ENCODE peak calls at places on chromosomes 13 and 19, in nine cellular contexts. One of them, this sample, is unnamed.

GRCh38 chr13:36344173-36344572 is 2.0 kb downstream of the SPART start:
- DNase-seq in AG09309: peak; percentile 23
- DNase-seq in uterus: peak; percentile 62
- DNase-seq in endothelial cell of umbilical vein: no peak
- DNase-seq in Panc1: no peak
- DNase-seq in tibial artery: no peak
- DNase-seq in astrocyte of the cerebellum: no peak
- DNase-seq in Peyer's patch: no peak
- DNase-seq in keratinocyte: no peak
- DNase-seq in this sample: peak; percentile 52

GRCh38 chr19:29529646-29530548 is 4.1 kb downstream of the VSTM2B start:
- DNase-seq in AG09309: no peak
- DNase-seq in uterus: no peak
- DNase-seq in endothelial cell of umbilical vein: no peak
- DNase-seq in Panc1: no peak
- DNase-seq in tibial artery: no peak
- DNase-seq in astrocyte of the cerebellum: no peak
- DNase-seq in Peyer's patch: peak; percentile 21
- DNase-seq in keratinocyte: no peak
- DNase-seq in this sample: no peak

GRCh38 chr19:40147693-40148347 is 43.4 kb upstream of the MAP3K10 start:
- DNase-seq in AG09309: peak; percentile 46
- DNase-seq in uterus: no peak
- DNase-seq in endothelial cell of umbilical vein: peak; percentile 45
- DNase-seq in Panc1: peak; percentile 100
- DNase-seq in tibial artery: no peak
- DNase-seq in astrocyte of the cerebellum: peak; percentile 8
- DNase-seq in Peyer's patch: no peak
- DNase-seq in keratinocyte: no peak
- DNase-seq in this sample: peak; percentile 22

GRCh38 chr19:47253467-47253881 is 2.9 kb upstream of the CCDC9 start:
- DNase-seq in AG09309: no peak
- DNase-seq in uterus: no peak
- DNase-seq in endothelial cell of umbilical vein: no peak
- DNase-seq in Panc1: no peak
- DNase-seq in tibial artery: no peak
- DNase-seq in astrocyte of the cerebellum: peak; percentile 83
- DNase-seq in Peyer's patch: no peak
- DNase-seq in keratinocyte: no peak
- DNase-seq in this sample: no peak

GRCh38 chr13:102847272-102848234 is 1.7 kb downstream of the ERCC5 start:
- DNase-seq in AG09309: no peak
- DNase-seq in uterus: no peak
- DNase-seq in endothelial cell of umbilical vein: peak; percentile 62
- DNase-seq in Panc1: no peak
- DNase-seq in tibial artery: no peak
- DNase-seq in astrocyte of the cerebellum: no peak
- DNase-seq in Peyer's patch: no peak
- DNase-seq in keratinocyte: no peak
- DNase-seq in this sample: no peak

GRCh38 chr13:47594833-47595232 is 406.2 kb downstream of the SUCLA2 start:
- DNase-seq in AG09309: no peak
- DNase-seq in uterus: no peak
- DNase-seq in endothelial cell of umbilical vein: no peak
- DNase-seq in Panc1: no peak
- DNase-seq in tibial artery: no peak
- DNase-seq in astrocyte of the cerebellum: no peak
- DNase-seq in Peyer's patch: no peak
- DNase-seq in keratinocyte: no peak
- DNase-seq in this sample: no peak

GRCh38 chr19:15562861-15563260 is 52.2 kb upstream of the CYP4F8 start:
- DNase-seq in AG09309: peak; percentile 8
- DNase-seq in uterus: no peak
- DNase-seq in endothelial cell of umbilical vein: no peak
- DNase-seq in Panc1: no peak
- DNase-seq in tibial artery: no peak
- DNase-seq in astrocyte of the cerebellum: no peak
- DNase-seq in Peyer's patch: no peak
- DNase-seq in keratinocyte: no peak
- DNase-seq in this sample: peak; percentile 29

GRCh38 chr13:40230833-40231266 is 435.6 kb downstream of the FOXO1 start:
- DNase-seq in AG09309: no peak
- DNase-seq in uterus: peak; percentile 56
- DNase-seq in endothelial cell of umbilical vein: peak; percentile 74
- DNase-seq in Panc1: no peak
- DNase-seq in tibial artery: no peak
- DNase-seq in astrocyte of the cerebellum: no peak
- DNase-seq in Peyer's patch: no peak
- DNase-seq in keratinocyte: no peak
- DNase-seq in this sample: no peak

GRCh38 chr13:28751210-28751935 is 32.6 kb upstream of the SLC46A3 start:
- DNase-seq in AG09309: no peak
- DNase-seq in uterus: no peak
- DNase-seq in endothelial cell of umbilical vein: no peak
- DNase-seq in Panc1: no peak
- DNase-seq in tibial artery: no peak
- DNase-seq in astrocyte of the cerebellum: no peak
- DNase-seq in Peyer's patch: no peak
- DNase-seq in keratinocyte: no peak
- DNase-seq in this sample: no peak

GRCh38 chr13:50365683-50366391 is 350.6 kb downstream of the KCNRG start:
- DNase-seq in AG09309: no peak
- DNase-seq in uterus: no peak
- DNase-seq in endothelial cell of umbilical vein: peak; percentile 79
- DNase-seq in Panc1: no peak
- DNase-seq in tibial artery: no peak
- DNase-seq in astrocyte of the cerebellum: no peak
- DNase-seq in Peyer's patch: peak; percentile 57
- DNase-seq in keratinocyte: no peak
- DNase-seq in this sample: no peak

GRCh38 chr13:76861859-76862258 is 24.3 kb downstream of the KCTD12 start:
- DNase-seq in AG09309: no peak
- DNase-seq in uterus: no peak
- DNase-seq in endothelial cell of umbilical vein: peak; percentile 14
- DNase-seq in Panc1: no peak
- DNase-seq in tibial artery: no peak
- DNase-seq in astrocyte of the cerebellum: no peak
- DNase-seq in Peyer's patch: no peak
- DNase-seq in keratinocyte: no peak
- DNase-seq in this sample: no peak

GRCh38 chr19:30153326-30154210 is 211.5 kb downstream of the URI1 start:
- DNase-seq in AG09309: no peak
- DNase-seq in uterus: no peak
- DNase-seq in endothelial cell of umbilical vein: no peak
- DNase-seq in Panc1: no peak
- DNase-seq in tibial artery: no peak
- DNase-seq in astrocyte of the cerebellum: no peak
- DNase-seq in Peyer's patch: no peak
- DNase-seq in keratinocyte: no peak
- DNase-seq in this sample: no peak

GRCh38 chr19:46753420-46754155 is 7.3 kb upstream of the STRN4 start:
- DNase-seq in AG09309: no peak
- DNase-seq in uterus: peak; percentile 67
- DNase-seq in endothelial cell of umbilical vein: peak; percentile 41
- DNase-seq in Panc1: no peak
- DNase-seq in tibial artery: peak; percentile 46
- DNase-seq in astrocyte of the cerebellum: no peak
- DNase-seq in Peyer's patch: peak; percentile 82
- DNase-seq in keratinocyte: no peak
- DNase-seq in this sample: no peak

GRCh38 chr13:76856141-76856571 is 30.0 kb downstream of the KCTD12 start:
- DNase-seq in AG09309: peak; percentile 49
- DNase-seq in uterus: no peak
- DNase-seq in endothelial cell of umbilical vein: no peak
- DNase-seq in Panc1: no peak
- DNase-seq in tibial artery: no peak
- DNase-seq in astrocyte of the cerebellum: peak; percentile 38
- DNase-seq in Peyer's patch: no peak
- DNase-seq in keratinocyte: peak; percentile 90
- DNase-seq in this sample: peak; percentile 28

GRCh38 chr13:105908581-105908980 is 626.9 kb downstream of the EFNB2 start:
- DNase-seq in AG09309: no peak
- DNase-seq in uterus: no peak
- DNase-seq in endothelial cell of umbilical vein: no peak
- DNase-seq in Panc1: no peak
- DNase-seq in tibial artery: no peak
- DNase-seq in astrocyte of the cerebellum: no peak
- DNase-seq in Peyer's patch: no peak
- DNase-seq in keratinocyte: no peak
- DNase-seq in this sample: no peak

DNA sequence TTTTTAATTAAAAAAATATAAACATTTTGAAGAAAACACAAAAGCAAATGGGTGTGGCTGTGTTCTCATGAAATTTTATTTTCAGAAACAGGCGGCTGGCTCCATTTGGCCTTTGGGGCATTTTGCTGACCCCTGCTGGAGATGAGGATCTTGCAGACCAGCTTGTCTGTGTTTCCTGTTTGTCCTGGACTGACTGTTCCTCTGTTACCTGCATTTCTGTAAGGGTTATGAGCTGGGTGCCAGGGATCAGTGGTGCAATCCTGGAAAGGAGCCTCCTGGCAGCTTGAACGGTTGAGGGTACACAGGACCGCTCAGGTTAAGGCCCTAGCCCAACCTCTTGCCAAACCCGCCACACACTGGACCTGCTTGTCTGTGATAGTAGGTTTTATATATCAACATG is 49.9 kb downstream of the ZNF787 start:
- DNase-seq in AG09309: no peak
- DNase-seq in uterus: no peak
- DNase-seq in endothelial cell of umbilical vein: no peak
- DNase-seq in Panc1: no peak
- DNase-seq in tibial artery: no peak
- DNase-seq in astrocyte of the cerebellum: no peak
- DNase-seq in Peyer's patch: no peak
- DNase-seq in keratinocyte: no peak
- DNase-seq in this sample: no peak
- TF ChIP-seq CTCF in AG09309: peak; percentile 37
- TF ChIP-seq CTCF in uterus: no peak
- TF ChIP-seq CTCF in endothelial cell of umbilical vein: no peak
- TF ChIP-seq CTCF in Panc1: peak; percentile 80
- TF ChIP-seq CTCF in tibial artery: no peak
- TF ChIP-seq CTCF in astrocyte of the cerebellum: peak; percentile 9
- TF ChIP-seq CTCF in Peyer's patch: no peak
- TF ChIP-seq CTCF in keratinocyte: peak; percentile 16
- TF ChIP-seq CTCF in this sample: peak; percentile 27

DNA sequence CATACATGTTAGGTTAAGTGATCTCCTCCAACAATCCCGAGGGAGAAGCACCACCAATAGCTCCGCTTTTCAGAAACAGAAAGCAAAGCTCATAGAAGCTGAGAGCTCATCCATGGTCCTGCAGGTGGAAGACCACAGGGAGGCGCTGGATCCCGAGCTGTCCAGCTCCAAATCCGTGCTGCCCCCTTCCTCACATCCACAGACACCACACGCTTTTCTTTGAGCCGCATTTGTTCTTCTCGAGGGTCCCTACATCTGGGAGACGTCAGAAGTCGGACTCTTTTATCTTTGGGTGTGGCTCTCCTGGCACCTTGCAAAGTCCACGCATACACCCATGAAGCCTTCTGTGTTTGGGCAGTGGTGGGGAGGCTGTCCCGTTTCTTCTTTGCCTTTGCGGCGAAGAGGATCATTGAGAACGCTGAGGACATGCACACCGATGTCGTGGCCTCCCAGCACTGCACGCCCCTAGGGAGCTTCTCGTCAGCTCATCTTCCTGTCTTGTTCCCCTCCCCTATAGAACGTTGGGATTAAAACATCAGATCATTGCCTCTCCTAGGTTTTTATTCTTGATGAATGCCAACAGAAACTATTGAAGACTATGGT is 184.8 kb downstream of the TEX29 start:
- DNase-seq in AG09309: no peak
- DNase-seq in uterus: no peak
- DNase-seq in endothelial cell of umbilical vein: no peak
- DNase-seq in Panc1: no peak
- DNase-seq in tibial artery: no peak
- DNase-seq in astrocyte of the cerebellum: no peak
- DNase-seq in Peyer's patch: no peak
- DNase-seq in keratinocyte: no peak
- DNase-seq in this sample: no peak
- TF ChIP-seq CTCF in AG09309: no peak
- TF ChIP-seq CTCF in uterus: no peak
- TF ChIP-seq CTCF in endothelial cell of umbilical vein: no peak
- TF ChIP-seq CTCF in Panc1: no peak
- TF ChIP-seq CTCF in tibial artery: no peak
- TF ChIP-seq CTCF in astrocyte of the cerebellum: no peak
- TF ChIP-seq CTCF in Peyer's patch: no peak
- TF ChIP-seq CTCF in keratinocyte: no peak
- TF ChIP-seq CTCF in this sample: no peak

GRCh38 chr19:58040751-58041525 is 7.1 kb downstream of the ZSCAN1 start:
- DNase-seq in AG09309: no peak
- DNase-seq in uterus: no peak
- DNase-seq in endothelial cell of umbilical vein: no peak
- DNase-seq in Panc1: no peak
- DNase-seq in tibial artery: no peak
- DNase-seq in astrocyte of the cerebellum: no peak
- DNase-seq in Peyer's patch: no peak
- DNase-seq in keratinocyte: no peak
- DNase-seq in this sample: no peak

GRCh38 chr19:58045411-58046050 is 11.7 kb downstream of the ZSCAN1 start:
- DNase-seq in AG09309: no peak
- DNase-seq in uterus: no peak
- DNase-seq in endothelial cell of umbilical vein: no peak
- DNase-seq in Panc1: no peak
- DNase-seq in tibial artery: no peak
- DNase-seq in astrocyte of the cerebellum: no peak
- DNase-seq in Peyer's patch: no peak
- DNase-seq in keratinocyte: no peak
- DNase-seq in this sample: no peak

GRCh38 chr19:58044391-58044790 is 10.6 kb downstream of the ZSCAN1 start:
- DNase-seq in AG09309: no peak
- DNase-seq in uterus: no peak
- DNase-seq in endothelial cell of umbilical vein: no peak
- DNase-seq in Panc1: no peak
- DNase-seq in tibial artery: no peak
- DNase-seq in astrocyte of the cerebellum: no peak
- DNase-seq in Peyer's patch: no peak
- DNase-seq in keratinocyte: no peak
- DNase-seq in this sample: no peak

GRCh38 chr19:58044886-58045285 is 11.1 kb downstream of the ZSCAN1 start:
- DNase-seq in AG09309: no peak
- DNase-seq in uterus: no peak
- DNase-seq in endothelial cell of umbilical vein: no peak
- DNase-seq in Panc1: no peak
- DNase-seq in tibial artery: no peak
- DNase-seq in astrocyte of the cerebellum: no peak
- DNase-seq in Peyer's patch: no peak
- DNase-seq in keratinocyte: no peak
- DNase-seq in this sample: no peak

GRCh38 chr19:58042709-58043340 is 9.0 kb downstream of the ZSCAN1 start:
- DNase-seq in AG09309: no peak
- DNase-seq in uterus: no peak
- DNase-seq in endothelial cell of umbilical vein: no peak
- DNase-seq in Panc1: no peak
- DNase-seq in tibial artery: no peak
- DNase-seq in astrocyte of the cerebellum: no peak
- DNase-seq in Peyer's patch: no peak
- DNase-seq in keratinocyte: no peak
- DNase-seq in this sample: no peak
- TF ChIP-seq CTCF in AG09309: no peak
- TF ChIP-seq CTCF in uterus: no peak
- TF ChIP-seq CTCF in endothelial cell of umbilical vein: no peak
- TF ChIP-seq CTCF in Panc1: no peak
- TF ChIP-seq CTCF in tibial artery: no peak
- TF ChIP-seq CTCF in astrocyte of the cerebellum: no peak
- TF ChIP-seq CTCF in Peyer's patch: no peak
- TF ChIP-seq CTCF in keratinocyte: no peak
- TF ChIP-seq CTCF in this sample: no peak

GRCh38 chr19:54137913-54138776 is 583 bp downstream of the CNOT3 start:
- DNase-seq in AG09309: no peak
- DNase-seq in uterus: no peak
- DNase-seq in endothelial cell of umbilical vein: no peak
- DNase-seq in Panc1: no peak
- DNase-seq in tibial artery: no peak
- DNase-seq in astrocyte of the cerebellum: no peak
- DNase-seq in Peyer's patch: no peak
- DNase-seq in keratinocyte: no peak
- DNase-seq in this sample: no peak
- TF ChIP-seq CTCF in AG09309: peak; percentile 8
- TF ChIP-seq CTCF in uterus: no peak
- TF ChIP-seq CTCF in endothelial cell of umbilical vein: no peak
- TF ChIP-seq CTCF in Panc1: no peak
- TF ChIP-seq CTCF in tibial artery: no peak
- TF ChIP-seq CTCF in astrocyte of the cerebellum: no peak
- TF ChIP-seq CTCF in Peyer's patch: no peak
- TF ChIP-seq CTCF in keratinocyte: peak; percentile 25
- TF ChIP-seq CTCF in this sample: no peak

This sample was measured in AG09319.